ENCODE peak calls at places on chromosomes 16 and 17, in eight cellular contexts. H is A549, B is K562, P is transverse colon, V is H1, F is suprapubic skin, L is esophagus muscularis mucosa, U is ovary. T is an unnamed sample.

GRCh38 chr17:77493238-77493812 is 352.6 kb downstream of the SEC14L1 start:
- DNase-seq in H (no peak), B (no peak), P (peak), V (no peak), F (peak), L (no peak), U (no peak), T (no peak)

GRCh38 chr16:50403491-50403890 is 34.7 kb upstream of the BRD7 start:
- DNase-seq in H (no peak), B (no peak), P (no peak), V (no peak), F (no peak), L (peak), U (no peak), T (no peak)

GRCh38 chr17:56173958-56174357 is 20.7 kb downstream of the ANKFN1 start:
- DNase-seq in H (no peak), B (no peak), P (no peak), V (no peak), F (no peak), L (peak), U (no peak), T (no peak)

GRCh38 chr16:56369202-56369601 is 56.1 kb downstream of the AMFR start:
- DNase-seq in H (no peak), B (no peak), P (no peak), V (no peak), F (no peak), L (no peak), U (no peak), T (no peak)

GRCh38 chr17:63082273-63082861 is 116.3 kb downstream of the TANC2 start:
- DNase-seq in H (peak), B (peak), P (no peak), V (no peak), F (no peak), L (no peak), U (no peak), T (no peak)

GRCh38 chr17:11515901-11516300 is 82.4 kb upstream of the DNAH9 start:
- DNase-seq in H (no peak), B (no peak), P (no peak), V (no peak), F (no peak), L (no peak), U (no peak), T (no peak)

GRCh38 chr17:63477471-63478440 is 895 bp downstream of the ACE start:
- DNase-seq in H (no peak), B (no peak), P (peak), V (no peak), F (no peak), L (no peak), U (no peak), T (no peak)

GRCh38 chr17:39541652-39542051 is 66.1 kb downstream of the NEUROD2 start:
- DNase-seq in H (no peak), B (no peak), P (no peak), V (no peak), F (no peak), L (no peak), U (no peak), T (no peak)

GRCh38 chr16:4481526-4481925 is 5.3 kb downstream of the HMOX2 start:
- DNase-seq in H (no peak), B (no peak), P (no peak), V (no peak), F (no peak), L (no peak), U (no peak), T (no peak)

GRCh38 chr17:28889996-28890395 is 7.5 kb downstream of the FLOT2 start:
- DNase-seq in H (no peak), B (no peak), P (no peak), V (no peak), F (no peak), L (no peak), U (no peak), T (no peak)

GRCh38 chr17:44556114-44556853 is 1.0 kb upstream of the FZD2 start:
- DNase-seq in H (peak), B (peak), P (peak), V (peak), F (no peak), L (no peak), U (peak), T (no peak)

GRCh38 chr16:50093607-50094570 is 28.1 kb downstream of the HEATR3 start:
- DNase-seq in H (no peak), B (no peak), P (peak), V (no peak), F (peak), L (peak), U (no peak), T (peak)

GRCh38 chr16:1188781-1189189 is 35.9 kb downstream of the CACNA1H start:
- DNase-seq in H (no peak), B (peak), P (peak), V (peak), F (no peak), L (no peak), U (peak), T (peak)

GRCh38 chr17:44322236-44322895 is 2.3 kb downstream of the SLC25A39 start:
- DNase-seq in H (no peak), B (no peak), P (no peak), V (no peak), F (no peak), L (no peak), U (no peak), T (no peak)

GRCh38 chr16:4360538-4361021 is 9.5 kb upstream of the PAM16 start:
- DNase-seq in H (peak), B (peak), P (no peak), V (no peak), F (no peak), L (no peak), U (peak), T (no peak)

GRCh38 chr17:80364091-80364691 is 50.8 kb upstream of the ENDOV start:
- DNase-seq in H (peak), B (peak), P (no peak), V (peak), F (peak), L (no peak), U (peak), T (no peak)

GRCh38 chr17:78042542-78042941 is 84.0 kb downstream of the TNRC6C start:
- DNase-seq in H (no peak), B (no peak), P (no peak), V (no peak), F (no peak), L (peak), U (no peak), T (no peak)

GRCh38 chr17:33324741-33325140 is 31.6 kb upstream of the ASIC2 start:
- DNase-seq in H (no peak), B (no peak), P (no peak), V (no peak), F (no peak), L (no peak), U (no peak), T (no peak)

GRCh38 chr16:66924527-66925321 is 611 bp downstream of the RRAD start:
- DNase-seq in H (no peak), B (peak), P (peak), V (peak), F (no peak), L (no peak), U (peak), T (no peak)

GRCh38 chr16:6447046-6447445 is 885.6 kb upstream of the RBFOX1 start:
- DNase-seq in H (no peak), B (no peak), P (no peak), V (no peak), F (no peak), L (no peak), U (no peak), T (no peak)

GRCh38 chr17:8894189-8894611 is 26.7 kb upstream of the PIK3R6 start:
- DNase-seq in H (no peak), B (no peak), P (peak), V (peak), F (no peak), L (no peak), U (no peak), T (no peak)

GRCh38 chr16:20329392-20330138 is 2.3 kb upstream of the GP2 start:
- DNase-seq in H (no peak), B (no peak), P (no peak), V (no peak), F (no peak), L (no peak), U (no peak), T (no peak)

GRCh38 chr17:59001158-59001814 is 105.4 kb downstream of the TRIM37 start:
- DNase-seq in H (peak), B (peak), P (peak), V (no peak), F (no peak), L (no peak), U (no peak), T (no peak)

GRCh38 chr16:1691276-1691675 is 13.2 kb downstream of the JPT2 start:
- DNase-seq in H (peak), B (no peak), P (no peak), V (no peak), F (no peak), L (no peak), U (no peak), T (no peak)

GRCh38 chr16:87216148-87216823 is 100.9 kb downstream of the C16orf95 start:
- DNase-seq in H (no peak), B (no peak), P (no peak), V (no peak), F (no peak), L (no peak), U (no peak), T (peak)
- H3K4me3 ChIP-seq in H (no peak), B (no peak), P (no peak), V (no peak), F (peak), L (peak), U (no peak), T (peak)

GRCh38 chr16:14449790-14450463 is 180.1 kb downstream of the PARN start:
- DNase-seq in H (peak), B (no peak), P (no peak), V (no peak), F (no peak), L (no peak), U (no peak), T (no peak)
- TF ChIP-seq EP300 in H (peak), B (no peak), P (no peak), V (no peak), F (no peak), L (no peak), U (no peak), T (no peak)

GRCh38 chr17:46195939-46196338 is 2.7 kb upstream of the KANSL1 start:
- DNase-seq in H (no peak), B (no peak), P (no peak), V (no peak), F (no peak), L (no peak), U (no peak), T (no peak)
- TF ChIP-seq POLR2A in H (no peak), B (no peak), P (no peak), V (no peak), F (no peak), L (no peak), U (no peak), T (no peak)

GRCh38 chr17:75109047-75109406 is 742 bp upstream of the ARMC7 start:
- DNase-seq in H (no peak), B (no peak), P (no peak), V (no peak), F (no peak), L (no peak), U (no peak), T (no peak)
- H3K4me3 ChIP-seq in H (peak), B (peak), P (peak), V (peak), F (peak), L (peak), U (peak), T (peak)

DNA sequence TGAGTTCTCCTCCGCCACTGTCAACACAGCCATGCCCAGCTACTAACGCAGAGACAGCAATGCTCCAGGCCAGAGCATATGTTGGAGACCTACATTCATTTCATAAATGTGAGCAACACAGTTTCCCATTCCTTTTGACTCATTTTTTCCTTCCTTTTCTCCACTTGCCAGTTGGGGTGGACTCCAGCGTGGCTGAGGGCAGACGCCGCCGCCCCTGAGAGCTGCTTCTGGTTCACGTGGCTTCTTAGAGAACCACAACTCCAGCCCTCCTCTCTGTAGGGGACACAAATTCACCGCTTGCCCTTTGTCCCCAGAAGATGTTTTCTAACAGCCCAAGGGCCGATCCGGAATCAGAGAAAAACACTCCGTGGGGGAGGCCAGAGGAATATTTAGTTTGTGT is 45.8 kb upstream of the ZCCHC14 start:
- DNase-seq in H (no peak), B (no peak), P (no peak), V (no peak), F (no peak), L (no peak), U (no peak), T (no peak)
- TF ChIP-seq EP300 in H (no peak), B (no peak), P (no peak), V (no peak), F (no peak), L (no peak), U (no peak), T (no peak)

GRCh38 chr17:70642059-70642458 is 472.7 kb downstream of the KCNJ2 start:
- DNase-seq in H (no peak), B (no peak), P (no peak), V (no peak), F (no peak), L (no peak), U (no peak), T (no peak)

GRCh38 chr17:70644093-70644492 is 474.8 kb downstream of the KCNJ2 start:
- DNase-seq in H (no peak), B (no peak), P (no peak), V (no peak), F (no peak), L (no peak), U (no peak), T (no peak)

GRCh38 chr17:70648166-70648565 is 478.8 kb downstream of the KCNJ2 start:
- DNase-seq in H (no peak), B (no peak), P (no peak), V (no peak), F (no peak), L (no peak), U (no peak), T (no peak)

GRCh38 chr17:70646673-70647072 is 477.3 kb downstream of the KCNJ2 start:
- DNase-seq in H (no peak), B (no peak), P (no peak), V (no peak), F (no peak), L (no peak), U (no peak), T (no peak)
- TF ChIP-seq POLR2A in H (no peak), B (no peak), P (no peak), V (no peak), F (no peak), L (no peak), U (no peak), T (no peak)

GRCh38 chr16:54886078-54886477 is 44.6 kb upstream of the IRX5 start:
- DNase-seq in H (no peak), B (peak), P (no peak), V (no peak), F (no peak), L (peak), U (no peak), T (no peak)

GRCh38 chr16:54879681-54880080 is 51.0 kb upstream of the IRX5 start:
- DNase-seq in H (peak), B (no peak), P (no peak), V (no peak), F (no peak), L (no peak), U (no peak), T (no peak)

GRCh38 chr16:54883358-54883757 is 47.3 kb upstream of the IRX5 start:
- DNase-seq in H (no peak), B (no peak), P (no peak), V (no peak), F (no peak), L (no peak), U (no peak), T (no peak)

GRCh38 chr16:54882556-54882955 is 48.1 kb upstream of the IRX5 start:
- DNase-seq in H (no peak), B (no peak), P (no peak), V (no peak), F (no peak), L (peak), U (no peak), T (no peak)
- H3K4me3 ChIP-seq in H (no peak), B (no peak), P (no peak), V (no peak), F (no peak), L (no peak), U (no peak), T (no peak)